ENCODE peak calls at places on chromosomes 2 and 18, in ten cellular contexts. K, X, H, G, O, W, T, J, I and Y are unnamed samples.
A peak's percentile ranks its signal among the peaks of the same experiment; 100 is the strongest.

GRCh38 chr2:36343601-36344000 is 12.0 kb upstream of the CRIM1 start:
- DNase-seq in I (no peak), O (no peak), W (no peak), G (no peak), X (no peak), T (no peak), J (no peak), K (no peak), H (no peak), Y (no peak)

GRCh38 chr2:169765523-169765922 is 31.9 kb downstream of the KLHL23 start:
- DNase-seq in G (no peak), O (no peak), J (no peak), I (no peak), T (no peak), X (peak; percentile 52), H (no peak), K (no peak), W (no peak), Y (no peak)

GRCh38 chr2:200378652-200379290 is 72.3 kb downstream of the SPATS2L start:
- DNase-seq in H (no peak), J (no peak), O (no peak), G (no peak), W (no peak), K (no peak), T (peak; percentile 73), X (no peak), I (no peak), Y (no peak)

GRCh38 chr2:207241198-207241597 is 75.5 kb upstream of the KLF7 start:
- DNase-seq in I (no peak), G (no peak), J (no peak), H (no peak), X (no peak), T (no peak), O (no peak), W (no peak), K (no peak), Y (no peak)

GRCh38 chr2:112566104-112566503 is 18.3 kb upstream of the CHCHD5 start:
- DNase-seq in T (no peak), H (no peak), X (no peak), K (peak; percentile 19), J (no peak), G (no peak), O (no peak), I (no peak), W (no peak), Y (no peak)

GRCh38 chr2:43078781-43079755 is 147.3 kb downstream of the ZFP36L2 start:
- DNase-seq in O (peak; percentile 42), G (no peak), I (no peak), X (no peak), H (peak; percentile 55), K (no peak), J (no peak), W (no peak), T (no peak), Y (no peak)

GRCh38 chr18:32021756-32022564 is 3.3 kb downstream of the RNF125 start:
- DNase-seq in I (no peak), O (no peak), X (no peak), K (no peak), G (no peak), J (no peak), T (peak; percentile 11), H (no peak), W (no peak), Y (no peak)

GRCh38 chr2:56713161-56713676 is 529.4 kb downstream of the CCDC85A start:
- DNase-seq in T (no peak), X (no peak), J (no peak), K (no peak), O (no peak), H (no peak), W (no peak), G (no peak), I (no peak), Y (no peak)

GRCh38 chr18:77113361-77114069 is 19.1 kb downstream of the MBP start:
- DNase-seq in G (no peak), J (no peak), H (no peak), T (no peak), I (peak; percentile 39), X (no peak), K (no peak), W (no peak), O (no peak), Y (no peak)

GRCh38 chr2:204272089-204272488 is 273.2 kb upstream of the PARD3B start:
- DNase-seq in G (no peak), T (no peak), J (no peak), O (no peak), W (no peak), I (no peak), X (no peak), H (no peak), K (no peak), Y (no peak)

GRCh38 chr2:118473241-118473640 is 374.2 kb downstream of the EN1 start:
- DNase-seq in X (no peak), T (no peak), J (no peak), W (no peak), K (no peak), O (no peak), I (no peak), G (no peak), H (no peak), Y (no peak)

GRCh38 chr2:105373344-105373781 is 25.5 kb downstream of the FHL2 start:
- DNase-seq in K (no peak), J (no peak), O (peak; percentile 87), G (peak; percentile 70), W (no peak), X (peak; percentile 35), T (no peak), I (no peak), H (no peak), Y (peak; percentile 48)

GRCh38 chr2:159853101-159853500 is 55.1 kb upstream of the CD302 start:
- DNase-seq in H (no peak), X (no peak), I (no peak), W (no peak), K (no peak), G (no peak), O (no peak), T (no peak), J (no peak), Y (no peak)

GRCh38 chr2:154433010-154433409 is 265.5 kb upstream of the KCNJ3 start:
- DNase-seq in I (no peak), T (no peak), J (no peak), O (no peak), H (no peak), X (no peak), G (no peak), K (no peak), W (no peak), Y (no peak)

GRCh38 chr18:61824733-61825363 is 68.0 kb downstream of the RNF152 start:
- DNase-seq in O (no peak), T (no peak), I (no peak), G (no peak), H (no peak), J (no peak), W (no peak), X (no peak), K (no peak), Y (no peak)

GRCh38 chr2:56008661-56009411 is 85.3 kb upstream of the EFEMP1 start:
- DNase-seq in T (peak; percentile 99), H (no peak), J (no peak), W (no peak), G (no peak), I (no peak), O (peak; percentile 62), K (peak; percentile 48), X (no peak), Y (peak; percentile 18)

GRCh38 chr2:1593371-1594205 is 150.7 kb downstream of the PXDN start:
- DNase-seq in X (no peak), H (peak; percentile 70), O (peak; percentile 62), J (no peak), K (peak; percentile 15), W (no peak), I (no peak), G (no peak), T (no peak), Y (no peak)

GRCh38 chr2:231604101-231604684 is 11.5 kb downstream of the TEX44 start:
- DNase-seq in I (peak; percentile 65), W (peak; percentile 44), O (peak; percentile 66), H (peak; percentile 88), X (peak; percentile 36), K (no peak), J (peak; percentile 43), T (no peak), G (peak; percentile 51), Y (peak; percentile 61)
- TF ChIP-seq POLR2A in I (peak; percentile 11), W (no peak), O (no peak), H (peak; percentile 55), X (no peak), K (peak; percentile 50), J (peak; percentile 71), T (no peak), G (no peak), Y (peak; percentile 57)

GRCh38 chr18:46630991-46631390 is 26.0 kb downstream of the LOXHD1 start:
- DNase-seq in O (no peak), W (no peak), G (no peak), J (no peak), T (no peak), X (no peak), I (no peak), H (no peak), K (no peak), Y (no peak)
- TF ChIP-seq POLR2A in O (no peak), W (no peak), G (no peak), J (no peak), T (no peak), X (no peak), I (no peak), H (no peak), K (no peak), Y (no peak)

GRCh38 chr2:233058717-233059546 is 1.2 kb upstream of the INPP5D start:
- DNase-seq in O (no peak), H (peak; percentile 85), T (no peak), K (no peak), G (peak; percentile 23), J (no peak), X (no peak), I (peak; percentile 33), W (no peak), Y (no peak)

GRCh38 chr2:233060500-233061006 is 411 bp downstream of the INPP5D start:
- DNase-seq in X (no peak), J (no peak), K (no peak), H (no peak), T (no peak), G (peak; percentile 25), O (no peak), I (peak; percentile 33), W (no peak), Y (no peak)

GRCh38 chr2:233059547-233059796 is 670 bp upstream of the INPP5D start:
- DNase-seq in I (peak; percentile 39), K (no peak), G (no peak), T (no peak), J (no peak), O (no peak), X (peak; percentile 61), W (no peak), H (peak; percentile 85), Y (no peak)

GRCh38 chr2:233061007-233061590 is 957 bp downstream of the INPP5D start:
- DNase-seq in K (no peak), O (no peak), X (no peak), H (peak; percentile 85), J (no peak), I (peak; percentile 37), G (peak; percentile 25), W (no peak), T (peak; percentile 40), Y (no peak)

GRCh38 chr2:233059797-233060499 is at the start of gene INPP5D:
- DNase-seq in O (peak; percentile 54), J (peak; percentile 66), I (peak; percentile 48), K (no peak), T (peak; percentile 77), H (peak; percentile 95), G (peak; percentile 54), X (peak; percentile 59), W (no peak), Y (peak; percentile 68)
- TF ChIP-seq POLR2A in O (no peak), J (peak; percentile 47), I (no peak), K (no peak), T (peak; percentile 86), H (peak; percentile 82), G (no peak), X (no peak), W (no peak), Y (peak; percentile 68)

GRCh38 chr2:96136123-96136720 is 2.1 kb downstream of the ASTL start:
- DNase-seq in T (no peak), K (no peak), H (no peak), I (no peak), W (no peak), J (no peak), O (no peak), X (no peak), G (no peak), Y (no peak)
- TF ChIP-seq POLR2A in T (no peak), K (no peak), H (no peak), I (no peak), W (no peak), J (no peak), O (no peak), X (no peak), G (no peak), Y (no peak)